ENCODE peak calls at places on chromosomes 13 and 19, in six cellular contexts. H is AG04449, B is Caco-2, F is cardiac fibroblast, S is heart right ventricle, J is MM.1S. E is an unnamed sample.

GRCh38 chr19:53865523-53865917 is 2.2 kb upstream of the MYADM start:
- DNase-seq in B (no peak), H (no peak), F (no peak), S (no peak), J (no peak), E (no peak)

GRCh38 chr19:15072930-15073647 is 8.9 kb upstream of the OR1I1 start:
- DNase-seq in B (peak; percentile 80), F (no peak), H (no peak), S (no peak), J (no peak), E (peak; percentile 61)

GRCh38 chr13:51861728-51862300 is at the start of gene CCDC70:
- DNase-seq in F (no peak), H (no peak), J (no peak), B (no peak), S (no peak), E (peak; percentile 62)

GRCh38 chr19:32238076-32238475 is 107.3 kb upstream of the ZNF507 start:
- DNase-seq in B (no peak), S (no peak), H (no peak), J (peak; percentile 14), F (no peak), E (no peak)

GRCh38 chr13:41639955-41640780 is 182.8 kb downstream of the RGCC start:
- DNase-seq in J (no peak), H (no peak), F (peak; percentile 59), B (peak; percentile 50), S (no peak), E (no peak)

GRCh38 chr19:1487576-1488281 is 2.4 kb downstream of the PCSK4 start:
- DNase-seq in S (no peak), B (no peak), H (no peak), F (no peak), J (no peak), E (no peak)

GRCh38 chr13:35767256-35767981 is 290.9 kb upstream of the MAB21L1 start:
- DNase-seq in F (no peak), H (no peak), S (no peak), J (no peak), B (no peak), E (no peak)

GRCh38 chr13:110420626-110421025 is 113.5 kb downstream of the COL4A2 start:
- DNase-seq in H (no peak), S (no peak), J (no peak), F (no peak), B (no peak), E (no peak)

GRCh38 chr19:14056741-14057356 is 5.0 kb downstream of the PALM3 start:
- DNase-seq in J (no peak), S (no peak), F (no peak), B (no peak), H (no peak), E (no peak)

GRCh38 chr13:66139250-66139649 is 1090.9 kb downstream of the PCDH9 start:
- DNase-seq in J (no peak), S (no peak), H (no peak), B (no peak), F (no peak), E (no peak)

GRCh38 chr19:1259206-1259872 is 9.8 kb upstream of the CIRBP start:
- DNase-seq in B (peak; percentile 96), J (peak; percentile 78), F (peak; percentile 82), S (peak; percentile 85), H (no peak), E (peak; percentile 59)

GRCh38 chr13:76397413-76397812 is 488.8 kb downstream of the KCTD12 start:
- DNase-seq in J (peak; percentile 63), B (no peak), H (no peak), S (no peak), F (no peak), E (no peak)

GRCh38 chr19:20611866-20612265 is 46.3 kb upstream of the ZNF737 start:
- DNase-seq in B (no peak), J (peak; percentile 18), S (no peak), H (no peak), F (no peak), E (no peak)

GRCh38 chr19:37964109-37964508 is 57.1 kb downstream of the SIPA1L3 start:
- DNase-seq in J (no peak), B (no peak), F (no peak), H (no peak), S (no peak), E (no peak)

GRCh38 chr13:94280357-94280756 is 199.1 kb downstream of the DCT start:
- DNase-seq in B (no peak), S (no peak), F (no peak), J (no peak), H (no peak), E (no peak)

GRCh38 chr19:50926144-50926543 is 14.9 kb upstream of the KLK4 start:
- DNase-seq in B (no peak), S (no peak), F (no peak), H (no peak), J (no peak), E (no peak)

GRCh38 chr19:50924576-50924975 is 13.4 kb upstream of the KLK4 start:
- DNase-seq in J (no peak), S (no peak), H (no peak), F (no peak), B (no peak), E (peak; percentile 50)

GRCh38 chr19:50925734-50926133 is 14.5 kb upstream of the KLK4 start:
- DNase-seq in B (no peak), H (no peak), S (no peak), J (no peak), F (no peak), E (peak; percentile 56)

GRCh38 chr19:50922316-50922853 is 11.2 kb upstream of the KLK4 start:
- DNase-seq in S (peak; percentile 50), F (peak; percentile 80), B (peak; percentile 86), J (peak; percentile 78), H (no peak), E (peak; percentile 83)

GRCh38 chr19:50921391-50922315 is 10.5 kb upstream of the KLK4 start:
- DNase-seq in H (no peak), S (no peak), F (no peak), J (no peak), B (no peak), E (no peak)
- TF ChIP-seq CTCF in H (no peak), S (no peak), F (no peak), J (no peak), B (no peak), E (no peak)

GRCh38 chr13:43074824-43075510 is 51.6 kb downstream of the DNAJC15 start:
- DNase-seq in S (no peak), B (no peak), J (peak; percentile 52), H (no peak), F (no peak), E (no peak)

GRCh38 chr13:43077446-43077845 is 54.1 kb downstream of the DNAJC15 start:
- DNase-seq in F (no peak), S (no peak), B (no peak), J (no peak), H (no peak), E (no peak)

GRCh38 chr13:43072394-43072793 is 49.0 kb downstream of the DNAJC15 start:
- DNase-seq in F (peak; percentile 44), J (no peak), S (peak; percentile 40), B (peak; percentile 37), H (no peak), E (peak; percentile 15)

DNA sequence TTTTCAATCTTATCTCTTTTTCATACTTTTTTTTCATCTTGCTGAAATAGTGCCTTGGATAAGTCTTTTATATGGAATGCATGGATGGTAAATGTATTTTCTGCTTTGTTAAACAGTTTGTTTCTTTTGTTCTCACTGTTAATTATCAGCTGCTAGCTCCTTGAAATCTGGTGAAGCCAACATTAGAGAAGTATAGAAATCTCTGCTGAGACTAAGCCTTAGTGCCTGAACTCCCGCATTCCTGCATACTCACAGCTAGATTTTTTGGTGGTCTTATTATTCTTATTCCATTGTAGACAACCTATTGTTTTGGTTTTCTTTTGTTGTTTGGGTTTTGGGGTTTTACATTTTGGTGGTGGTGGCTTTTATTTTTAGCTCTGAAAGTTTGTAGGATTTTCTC is 48.4 kb downstream of the DNAJC15 start:
- DNase-seq in S (no peak), J (no peak), F (no peak), H (no peak), B (no peak), E (no peak)
- H3K4me3 ChIP-seq in S (no peak overlapping the region), J (no peak overlapping the region), F (no peak overlapping the region), H (no peak overlapping the region), B (no peak overlapping the region), E (no peak overlapping the region)

DNA sequence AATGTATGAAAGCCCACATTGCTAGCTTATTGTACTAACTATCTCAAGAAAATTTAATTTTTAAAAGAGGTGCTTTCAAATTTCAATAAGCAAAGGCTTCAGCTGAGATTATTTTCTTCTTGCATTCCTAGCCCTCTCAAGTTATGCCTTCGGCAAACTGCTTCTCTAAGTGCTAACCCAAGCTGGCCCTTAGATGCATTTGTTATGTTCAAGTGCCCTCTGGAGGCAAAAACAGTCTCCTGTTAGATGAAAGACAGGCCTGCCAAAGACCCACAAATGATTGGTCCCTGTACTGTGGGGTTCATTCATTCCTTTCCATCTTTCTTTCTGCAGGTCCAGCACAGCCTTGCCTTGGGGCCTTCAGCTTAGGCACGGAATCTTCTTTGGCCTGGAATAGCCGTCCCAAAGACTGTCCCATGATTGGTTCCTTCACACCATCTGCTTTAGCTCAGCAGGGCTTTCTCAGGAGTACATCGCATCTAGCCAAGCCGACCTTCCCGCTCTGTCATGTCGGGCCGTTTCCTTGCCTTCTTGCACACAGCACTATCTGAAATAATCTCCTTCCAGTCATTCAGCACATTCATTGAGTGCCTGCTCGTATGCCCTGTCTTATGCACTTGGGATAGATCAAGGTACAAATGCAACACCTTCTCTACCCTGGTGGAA is 26.4 kb upstream of the TPTE2 start:
- DNase-seq in F (peak; percentile 56), H (peak; percentile 16), J (peak; percentile 67), B (peak; percentile 66), S (no peak), E (peak; percentile 54)
- TF ChIP-seq CTCF in F (peak; percentile 22), H (peak; percentile 18), J (peak; percentile 63), B (peak; percentile 58), S (peak; percentile 62), E (peak; percentile 61)

GRCh38 chr19:16673226-16673625 is 12.3 kb downstream of the TMEM38A start:
- DNase-seq in H (no peak), F (no peak), S (no peak), J (no peak), B (no peak), E (no peak)

GRCh38 chr19:16679811-16680210 is 18.9 kb downstream of the TMEM38A start:
- DNase-seq in J (no peak), S (no peak), B (no peak), H (no peak), F (no peak), E (no peak)

GRCh38 chr19:16677060-16677459 is 16.1 kb downstream of the TMEM38A start:
- DNase-seq in J (no peak), B (no peak), S (no peak), F (no peak), H (no peak), E (peak; percentile 36)

GRCh38 chr19:16678498-16678897 is 17.6 kb downstream of the TMEM38A start:
- DNase-seq in F (no peak), J (no peak), H (no peak), B (no peak), S (no peak), E (peak; percentile 47)

DNA sequence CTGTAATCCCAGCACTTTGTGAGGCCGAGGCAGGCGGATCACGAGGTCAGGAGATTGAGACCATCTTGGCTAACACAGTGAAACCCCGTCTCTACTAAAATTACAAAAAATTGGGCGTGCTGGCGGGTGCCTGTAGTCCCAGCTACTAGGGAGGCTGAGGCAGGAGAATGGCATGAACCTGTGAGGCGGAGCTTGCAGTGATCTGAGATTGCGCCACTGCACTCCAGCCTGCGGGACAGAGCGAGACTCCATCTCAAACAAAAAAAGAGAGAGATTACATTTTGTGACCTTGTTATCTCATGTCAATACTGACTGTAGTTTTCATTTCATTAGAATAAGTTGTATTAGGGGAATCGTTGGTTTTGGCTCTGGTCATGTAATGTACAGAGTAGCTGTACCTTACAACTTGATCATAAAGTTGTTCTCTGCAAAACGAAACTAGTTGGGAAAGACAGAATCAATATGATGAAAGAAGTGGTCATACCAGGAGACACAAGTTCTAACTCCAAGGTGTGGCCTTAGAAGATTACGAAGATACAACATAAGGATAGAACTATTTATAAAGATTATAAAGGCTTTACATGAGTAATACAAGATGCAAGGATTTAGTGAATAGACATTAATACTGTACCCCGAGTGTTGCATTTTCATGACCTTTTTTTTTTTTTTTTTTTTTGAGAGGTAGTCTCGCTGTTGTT is 15.3 kb downstream of the TMEM38A start:
- DNase-seq in J (no peak), H (no peak), B (peak; percentile 56), F (no peak), S (no peak), E (peak; percentile 66)
- H3K4me3 ChIP-seq in J (no peak overlapping the region), H (no peak overlapping the region), B (no peak overlapping the region), F (no peak overlapping the region), S (no peak overlapping the region), E (no peak overlapping the region)

E was measured in epithelial cell of esophagus.